ENCODE peak calls at places on chromosomes 1 and 21, in four cellular contexts. I is HS-5; R is T-helper 9 cell; H is activated T-helper 9 cell treated with anti-CD3 and anti-CD28 coated beads, Interleukin-2, amount 50 U/mL, for 16 hours. M is an unnamed sample.

GRCh38 chr1:97423397-97423796 is 497.4 kb downstream of the DPYD start:
- DNase-seq in I (no peak), R (no peak), H (no peak), M (no peak)

GRCh38 chr1:113931456-113931855 is 2.3 kb downstream of the HIPK1 start:
- DNase-seq in I (no peak), R (no peak), H (no peak), M (no peak)

GRCh38 chr1:183264132-183264531 is 78.1 kb downstream of the LAMC2 start:
- DNase-seq in I (no peak), R (no peak), H (no peak), M (no peak)

GRCh38 chr21:37366488-37367300 is at the start of gene DYRK1A:
- DNase-seq in I (peak; percentile 94), R (peak; percentile 96), H (peak; percentile 98), M (peak; percentile 99)

GRCh38 chr21:27429612-27430361 is 462.9 kb upstream of the ADAMTS5 start:
- DNase-seq in I (no peak), R (no peak), H (no peak), M (no peak)

GRCh38 chr21:40186036-40186435 is 318.8 kb downstream of the PCP4 start:
- DNase-seq in I (no peak), R (no peak), H (no peak), M (no peak)

GRCh38 chr21:38439336-38439900 is 58.9 kb downstream of the ERG start:
- DNase-seq in I (no peak), R (no peak), H (no peak), M (no peak)

GRCh38 chr1:10787274-10787673 is 9.2 kb downstream of the CASZ1 start:
- DNase-seq in I (no peak), R (no peak), H (no peak), M (no peak)

GRCh38 chr1:224168859-224169380 is 14.1 kb upstream of the DEGS1 start:
- DNase-seq in I (peak; percentile 68), R (no peak), H (no peak), M (no peak)

GRCh38 chr1:85624361-85624760 is 43.8 kb downstream of the CCN1 start:
- DNase-seq in I (no peak), R (no peak), H (no peak), M (no peak)

GRCh38 chr1:206540044-206540758 is 32.9 kb downstream of the RASSF5 start:
- DNase-seq in I (no peak), R (no peak), H (no peak), M (no peak)

M was measured in cardiac septum.